ENCODE peak calls at places on chromosomes 3 and 15, in eight cellular contexts. One of them, this sample, is unnamed.

GRCh38 chr15:31472636-31473383 is 146.2 kb downstream of the KLF13 start:
- DNase-seq in stimulated activated CD8-positive, alpha-beta memory T cell treated with anti-CD3 and anti-CD28 coated beads, Interleukin-4, amount 100 ng/mL, for 24 hours: no peak
- DNase-seq in stimulated activated CD4-positive, alpha-beta T cell treated with anti-CD3 and anti-CD28 coated beads, TNF-alpha, amount 100 ng/mL, for 1 hour: no peak
- DNase-seq in activated CD4-positive, alpha-beta T cell treated with anti-CD3 and anti-CD28 coated beads, Interleukin-2, amount 50 U/mL, for 1 hour: peak
- DNase-seq in endothelial cell: no peak
- DNase-seq in HT1080: peak
- DNase-seq in ovary: no peak
- DNase-seq in body of pancreas: no peak
- DNase-seq in this sample: peak

GRCh38 chr3:26106119-26106690 is 316.3 kb downstream of the OXSM start:
- DNase-seq in activated CD4-positive, alpha-beta T cell treated with anti-CD3 and anti-CD28 coated beads, Interleukin-2, amount 50 U/mL, for 1 hour: no peak
- DNase-seq in body of pancreas: no peak
- DNase-seq in HT1080: no peak
- DNase-seq in endothelial cell: no peak
- DNase-seq in ovary: no peak
- DNase-seq in stimulated activated CD8-positive, alpha-beta memory T cell treated with anti-CD3 and anti-CD28 coated beads, Interleukin-4, amount 100 ng/mL, for 24 hours: no peak
- DNase-seq in stimulated activated CD4-positive, alpha-beta T cell treated with anti-CD3 and anti-CD28 coated beads, TNF-alpha, amount 100 ng/mL, for 1 hour: no peak
- DNase-seq in this sample: no peak

GRCh38 chr3:190596341-190597285 is 82.7 kb downstream of the IL1RAP start:
- DNase-seq in ovary: no peak
- DNase-seq in endothelial cell: no peak
- DNase-seq in body of pancreas: no peak
- DNase-seq in stimulated activated CD8-positive, alpha-beta memory T cell treated with anti-CD3 and anti-CD28 coated beads, Interleukin-4, amount 100 ng/mL, for 24 hours: no peak
- DNase-seq in stimulated activated CD4-positive, alpha-beta T cell treated with anti-CD3 and anti-CD28 coated beads, TNF-alpha, amount 100 ng/mL, for 1 hour: no peak
- DNase-seq in activated CD4-positive, alpha-beta T cell treated with anti-CD3 and anti-CD28 coated beads, Interleukin-2, amount 50 U/mL, for 1 hour: no peak
- DNase-seq in HT1080: no peak
- DNase-seq in this sample: no peak

GRCh38 chr3:171189394-171189793 is 162.9 kb upstream of the SLC2A2 start:
- DNase-seq in endothelial cell: no peak
- DNase-seq in activated CD4-positive, alpha-beta T cell treated with anti-CD3 and anti-CD28 coated beads, Interleukin-2, amount 50 U/mL, for 1 hour: no peak
- DNase-seq in body of pancreas: no peak
- DNase-seq in ovary: no peak
- DNase-seq in stimulated activated CD4-positive, alpha-beta T cell treated with anti-CD3 and anti-CD28 coated beads, TNF-alpha, amount 100 ng/mL, for 1 hour: no peak
- DNase-seq in HT1080: no peak
- DNase-seq in stimulated activated CD8-positive, alpha-beta memory T cell treated with anti-CD3 and anti-CD28 coated beads, Interleukin-4, amount 100 ng/mL, for 24 hours: no peak
- DNase-seq in this sample: no peak

GRCh38 chr3:171260899-171261298 is 199.3 kb downstream of the TNIK start:
- DNase-seq in activated CD4-positive, alpha-beta T cell treated with anti-CD3 and anti-CD28 coated beads, Interleukin-2, amount 50 U/mL, for 1 hour: no peak
- DNase-seq in stimulated activated CD8-positive, alpha-beta memory T cell treated with anti-CD3 and anti-CD28 coated beads, Interleukin-4, amount 100 ng/mL, for 24 hours: no peak
- DNase-seq in body of pancreas: no peak
- DNase-seq in HT1080: peak
- DNase-seq in stimulated activated CD4-positive, alpha-beta T cell treated with anti-CD3 and anti-CD28 coated beads, TNF-alpha, amount 100 ng/mL, for 1 hour: no peak
- DNase-seq in endothelial cell: no peak
- DNase-seq in ovary: no peak
- DNase-seq in this sample: no peak

GRCh38 chr3:40713306-40713705 is 188.5 kb downstream of the ZNF621 start:
- DNase-seq in stimulated activated CD8-positive, alpha-beta memory T cell treated with anti-CD3 and anti-CD28 coated beads, Interleukin-4, amount 100 ng/mL, for 24 hours: no peak
- DNase-seq in endothelial cell: no peak
- DNase-seq in stimulated activated CD4-positive, alpha-beta T cell treated with anti-CD3 and anti-CD28 coated beads, TNF-alpha, amount 100 ng/mL, for 1 hour: no peak
- DNase-seq in activated CD4-positive, alpha-beta T cell treated with anti-CD3 and anti-CD28 coated beads, Interleukin-2, amount 50 U/mL, for 1 hour: no peak
- DNase-seq in ovary: no peak
- DNase-seq in HT1080: no peak
- DNase-seq in body of pancreas: peak
- DNase-seq in this sample: no peak

GRCh38 chr3:14206548-14207177 is 28.0 kb downstream of the LSM3 start:
- DNase-seq in activated CD4-positive, alpha-beta T cell treated with anti-CD3 and anti-CD28 coated beads, Interleukin-2, amount 50 U/mL, for 1 hour: no peak
- DNase-seq in body of pancreas: no peak
- DNase-seq in stimulated activated CD4-positive, alpha-beta T cell treated with anti-CD3 and anti-CD28 coated beads, TNF-alpha, amount 100 ng/mL, for 1 hour: no peak
- DNase-seq in HT1080: no peak
- DNase-seq in endothelial cell: no peak
- DNase-seq in ovary: no peak
- DNase-seq in stimulated activated CD8-positive, alpha-beta memory T cell treated with anti-CD3 and anti-CD28 coated beads, Interleukin-4, amount 100 ng/mL, for 24 hours: no peak
- DNase-seq in this sample: no peak

GRCh38 chr3:51706788-51707731 is at the start of gene GRM2:
- DNase-seq in activated CD4-positive, alpha-beta T cell treated with anti-CD3 and anti-CD28 coated beads, Interleukin-2, amount 50 U/mL, for 1 hour: no peak
- DNase-seq in stimulated activated CD8-positive, alpha-beta memory T cell treated with anti-CD3 and anti-CD28 coated beads, Interleukin-4, amount 100 ng/mL, for 24 hours: no peak
- DNase-seq in endothelial cell: peak
- DNase-seq in body of pancreas: peak
- DNase-seq in stimulated activated CD4-positive, alpha-beta T cell treated with anti-CD3 and anti-CD28 coated beads, TNF-alpha, amount 100 ng/mL, for 1 hour: no peak
- DNase-seq in HT1080: no peak
- DNase-seq in ovary: peak
- DNase-seq in this sample: peak

GRCh38 chr3:127738192-127738840 is 65.6 kb downstream of the ABTB1 start:
- DNase-seq in endothelial cell: no peak
- DNase-seq in ovary: no peak
- DNase-seq in stimulated activated CD4-positive, alpha-beta T cell treated with anti-CD3 and anti-CD28 coated beads, TNF-alpha, amount 100 ng/mL, for 1 hour: no peak
- DNase-seq in body of pancreas: peak
- DNase-seq in stimulated activated CD8-positive, alpha-beta memory T cell treated with anti-CD3 and anti-CD28 coated beads, Interleukin-4, amount 100 ng/mL, for 24 hours: no peak
- DNase-seq in activated CD4-positive, alpha-beta T cell treated with anti-CD3 and anti-CD28 coated beads, Interleukin-2, amount 50 U/mL, for 1 hour: no peak
- DNase-seq in HT1080: peak
- DNase-seq in this sample: peak

GRCh38 chr3:105365536-105366301 is 990 bp upstream of the ALCAM start:
- DNase-seq in HT1080: peak
- DNase-seq in stimulated activated CD4-positive, alpha-beta T cell treated with anti-CD3 and anti-CD28 coated beads, TNF-alpha, amount 100 ng/mL, for 1 hour: no peak
- DNase-seq in body of pancreas: peak
- DNase-seq in endothelial cell: no peak
- DNase-seq in ovary: no peak
- DNase-seq in activated CD4-positive, alpha-beta T cell treated with anti-CD3 and anti-CD28 coated beads, Interleukin-2, amount 50 U/mL, for 1 hour: no peak
- DNase-seq in stimulated activated CD8-positive, alpha-beta memory T cell treated with anti-CD3 and anti-CD28 coated beads, Interleukin-4, amount 100 ng/mL, for 24 hours: no peak
- DNase-seq in this sample: peak

GRCh38 chr15:53974813-53975212 is 3.4 kb upstream of the UNC13C start:
- DNase-seq in HT1080: peak
- DNase-seq in activated CD4-positive, alpha-beta T cell treated with anti-CD3 and anti-CD28 coated beads, Interleukin-2, amount 50 U/mL, for 1 hour: no peak
- DNase-seq in stimulated activated CD4-positive, alpha-beta T cell treated with anti-CD3 and anti-CD28 coated beads, TNF-alpha, amount 100 ng/mL, for 1 hour: no peak
- DNase-seq in ovary: no peak
- DNase-seq in endothelial cell: no peak
- DNase-seq in stimulated activated CD8-positive, alpha-beta memory T cell treated with anti-CD3 and anti-CD28 coated beads, Interleukin-4, amount 100 ng/mL, for 24 hours: no peak
- DNase-seq in body of pancreas: no peak
- DNase-seq in this sample: no peak

GRCh38 chr3:39361252-39361927 is 21.8 kb upstream of the SLC25A38 start:
- DNase-seq in endothelial cell: no peak
- DNase-seq in stimulated activated CD8-positive, alpha-beta memory T cell treated with anti-CD3 and anti-CD28 coated beads, Interleukin-4, amount 100 ng/mL, for 24 hours: peak
- DNase-seq in HT1080: peak
- DNase-seq in stimulated activated CD4-positive, alpha-beta T cell treated with anti-CD3 and anti-CD28 coated beads, TNF-alpha, amount 100 ng/mL, for 1 hour: no peak
- DNase-seq in activated CD4-positive, alpha-beta T cell treated with anti-CD3 and anti-CD28 coated beads, Interleukin-2, amount 50 U/mL, for 1 hour: no peak
- DNase-seq in body of pancreas: no peak
- DNase-seq in ovary: no peak
- DNase-seq in this sample: no peak

GRCh38 chr3:1087066-1087555 is 5.7 kb upstream of the CNTN6 start:
- DNase-seq in stimulated activated CD4-positive, alpha-beta T cell treated with anti-CD3 and anti-CD28 coated beads, TNF-alpha, amount 100 ng/mL, for 1 hour: no peak
- DNase-seq in ovary: no peak
- DNase-seq in HT1080: peak
- DNase-seq in body of pancreas: peak
- DNase-seq in activated CD4-positive, alpha-beta T cell treated with anti-CD3 and anti-CD28 coated beads, Interleukin-2, amount 50 U/mL, for 1 hour: no peak
- DNase-seq in endothelial cell: no peak
- DNase-seq in stimulated activated CD8-positive, alpha-beta memory T cell treated with anti-CD3 and anti-CD28 coated beads, Interleukin-4, amount 100 ng/mL, for 24 hours: no peak
- DNase-seq in this sample: no peak